ENCODE peak calls at places on chromosomes 7 and 10, in nine cellular contexts. W is activated effector memory CD4-positive, alpha-beta T cell treated with anti-CD3 and anti-CD28 coated beads, Interleukin-2, amount 50 U/mL, for 16 hours; U is IMR-90; N is iPS-NIHi11; T is BJ; J is T-helper 2 cell; B is cardiac fibroblast; Z is NCI-H1694; E is foreskin fibroblast. M is an unnamed sample.
A peak's percentile ranks its signal among the peaks of the same experiment; 100 is the strongest.

GRCh38 chr7:140165422-140165821 is 11.4 kb downstream of the KDM7A start:
- DNase-seq in N (no peak), Z (no peak), T (peak; percentile 68), J (no peak), W (no peak), B (peak; percentile 44), U (peak; percentile 89), E (peak; percentile 87), M (no peak)

GRCh38 chr10:122139627-122140151 is 131.4 kb upstream of the BTBD16 start:
- DNase-seq in J (no peak), N (no peak), B (peak; percentile 67), U (no peak), Z (no peak), E (peak; percentile 78), W (no peak), T (no peak), M (no peak)

GRCh38 chr10:82674036-82674435 is 799.0 kb downstream of the NRG3 start:
- DNase-seq in N (no peak), Z (no peak), W (no peak), T (no peak), B (no peak), E (peak; percentile 59), J (no peak), U (no peak), M (no peak)

GRCh38 chr7:158676171-158676840 is 28.3 kb downstream of the NCAPG2 start:
- DNase-seq in J (no peak), E (peak; percentile 71), B (peak; percentile 41), U (peak; percentile 37), T (no peak), N (no peak), W (no peak), Z (no peak), M (no peak)

GRCh38 chr10:130782467-130782866 is 529.1 kb downstream of the TCERG1L start:
- DNase-seq in N (peak; percentile 65), E (no peak), J (no peak), T (no peak), U (no peak), B (no peak), W (no peak), Z (no peak), M (no peak)

GRCh38 chr10:133139561-133140065 is 20.4 kb upstream of the KNDC1 start:
- DNase-seq in E (no peak), Z (no peak), U (no peak), W (peak; percentile 61), J (no peak), T (no peak), B (no peak), N (peak; percentile 48), M (no peak)

GRCh38 chr10:71952745-71953144 is 11.4 kb upstream of the CHST3 start:
- DNase-seq in Z (no peak), U (no peak), T (no peak), W (no peak), E (peak; percentile 6), N (no peak), B (no peak), J (no peak), M (no peak)

GRCh38 chr10:132459252-132460028 is 62.4 kb downstream of the PWWP2B start:
- DNase-seq in W (no peak), J (no peak), Z (no peak), E (no peak), B (no peak), U (no peak), T (no peak), N (no peak), M (peak; percentile 94)

GRCh38 chr7:135508853-135509588 is 881 bp downstream of the CNOT4 start:
- DNase-seq in U (peak; percentile 20), E (peak; percentile 57), Z (no peak), T (no peak), W (peak; percentile 70), B (peak; percentile 34), N (no peak), J (no peak), M (peak; percentile 51)

GRCh38 chr10:131806146-131806545 is 94.7 kb upstream of the PPP2R2D start:
- DNase-seq in W (no peak), J (no peak), T (no peak), Z (no peak), E (no peak), N (no peak), B (no peak), U (no peak), M (no peak)

GRCh38 chr7:150975536-150976285 is 2.4 kb downstream of the KCNH2 start:
- DNase-seq in U (no peak), E (no peak), Z (no peak), B (no peak), T (no peak), N (no peak), J (no peak), W (no peak), M (peak; percentile 29)

GRCh38 chr10:661891-662605 is 27.4 kb downstream of the DIP2C start:
- DNase-seq in J (no peak), Z (no peak), T (no peak), W (no peak), N (no peak), B (no peak), U (no peak), E (no peak), M (peak; percentile 33)

GRCh38 chr10:510415-510881 is 179.0 kb downstream of the DIP2C start:
- DNase-seq in W (peak; percentile 44), N (no peak), E (no peak), U (peak; percentile 16), B (peak; percentile 9), J (no peak), Z (no peak), T (no peak), M (no peak)

GRCh38 chr10:33334839-33335549 is 527 bp upstream of the NRP1 start:
- DNase-seq in U (peak; percentile 87), T (peak; percentile 39), N (peak; percentile 76), B (peak; percentile 96), J (no peak), Z (peak; percentile 34), E (peak; percentile 95), W (peak; percentile 65), M (peak; percentile 65)

GRCh38 chr7:23544913-23545354 is 13.2 kb upstream of the TRA2A start:
- DNase-seq in B (peak; percentile 43), U (peak; percentile 44), J (no peak), N (peak; percentile 44), T (no peak), E (peak; percentile 59), W (no peak), Z (no peak), M (peak; percentile 37)

GRCh38 chr10:72009430-72010081 is 45.4 kb downstream of the CHST3 start:
- DNase-seq in J (no peak), B (peak; percentile 100), W (no peak), Z (no peak), N (peak; percentile 46), E (peak; percentile 97), U (peak; percentile 94), T (peak; percentile 96), M (no peak)

GRCh38 chr10:113007821-113008220 is 57.8 kb downstream of the TCF7L2 start:
- DNase-seq in U (no peak), E (peak; percentile 72), T (no peak), J (no peak), N (no peak), W (no peak), Z (no peak), B (peak; percentile 38), M (no peak)

GRCh38 chr10:13056461-13057077 is 43.4 kb upstream of the OPTN start:
- DNase-seq in J (no peak), N (peak; percentile 61), B (peak; percentile 43), U (peak; percentile 16), Z (no peak), E (peak; percentile 9), W (no peak), T (no peak), M (peak; percentile 8)

GRCh38 chr7:135664046-135664589 is 1.8 kb downstream of the STMP1 start:
- DNase-seq in E (peak; percentile 44), B (no peak), U (peak; percentile 72), J (no peak), W (no peak), N (no peak), Z (no peak), T (no peak), M (no peak)

GRCh38 chr10:122461367-122461728 is at the start of gene HTRA1:
- DNase-seq in B (peak; percentile 83), W (no peak), E (peak; percentile 95), Z (no peak), J (no peak), U (peak; percentile 61), N (peak; percentile 91), T (no peak), M (peak; percentile 19)

GRCh38 chr10:95467162-95467599 is 94.0 kb downstream of the SORBS1 start:
- DNase-seq in Z (no peak), U (no peak), E (peak; percentile 9), W (no peak), N (peak; percentile 77), T (no peak), B (peak; percentile 68), J (no peak), M (peak; percentile 55)

GRCh38 chr7:140738280-140738679 is 41.8 kb downstream of the NDUFB2 start:
- DNase-seq in Z (no peak), U (peak; percentile 28), B (no peak), J (no peak), N (no peak), T (no peak), E (no peak), W (no peak), M (no peak)

GRCh38 chr7:78968951-78969350 is 484.5 kb downstream of the MAGI2 start:
- DNase-seq in T (no peak), J (no peak), U (no peak), E (no peak), W (no peak), B (no peak), N (no peak), Z (no peak), M (no peak)

GRCh38 chr7:56105508-56105907 is 768 bp downstream of the CHCHD2 start:
- DNase-seq in W (peak; percentile 69), B (peak; percentile 62), T (peak; percentile 34), U (peak; percentile 94), J (no peak), Z (peak; percentile 12), N (no peak), E (peak; percentile 89), M (peak; percentile 71)

GRCh38 chr7:74479961-74480829 is 26.5 kb downstream of the GTF2IRD1 start:
- DNase-seq in N (peak; percentile 93), J (no peak), W (no peak), E (peak; percentile 93), U (peak; percentile 93), Z (peak; percentile 34), B (peak; percentile 89), T (peak; percentile 67), M (peak; percentile 66)

GRCh38 chr10:88063861-88064521 is 200.6 kb downstream of the PTEN start:
- DNase-seq in W (no peak), T (no peak), J (no peak), E (peak; percentile 41), Z (no peak), U (no peak), N (no peak), B (no peak), M (no peak)

GRCh38 chr10:110501142-110501937 is 3.6 kb downstream of the DUSP5 start:
- DNase-seq in Z (peak; percentile 38), N (peak; percentile 77), T (no peak), W (peak; percentile 87), J (no peak), E (peak; percentile 97), U (peak; percentile 95), B (peak; percentile 95), M (peak; percentile 90)

GRCh38 chr10:1151071-1152033 is 95.2 kb downstream of the WDR37 start:
- DNase-seq in Z (no peak), E (no peak), W (no peak), J (no peak), U (peak; percentile 7), N (no peak), B (no peak), T (no peak), M (no peak)

GRCh38 chr10:122404576-122404975 is 30.1 kb downstream of the PLEKHA1 start:
- DNase-seq in B (no peak), J (no peak), N (no peak), E (no peak), W (no peak), Z (no peak), U (no peak), T (no peak), M (no peak)

GRCh38 chr10:62545155-62545554 is 171.0 kb downstream of the ZNF365 start:
- DNase-seq in E (peak; percentile 6), B (no peak), T (no peak), W (no peak), U (no peak), Z (no peak), N (no peak), J (no peak), M (no peak)

M was measured in small intestine.